ENCODE peak calls at places on chromosomes 2 and 18, in six cellular contexts. B is globus pallidus; S is ACHN; L is stimulated activated CD4-positive, alpha-beta T cell treated with anti-CD3 and anti-CD28 coated beads, Interleukin-1b, Interleukin-23, amount 100 ng/mL, for 24 hours; I is neural progenitor cell; U is MV-4-11. M is an unnamed sample.

GRCh38 chr2:1553671-1554295 is 140.5 kb downstream of the TPO start:
- DNase-seq in S (peak), L (no peak), I (peak), B (no peak), U (no peak), M (no peak)

GRCh38 chr2:192035731-192036442 is 158.8 kb downstream of the TMEFF2 start:
- DNase-seq in I (no peak), L (no peak), B (no peak), S (no peak), U (no peak), M (no peak)

GRCh38 chr2:23624378-23624777 is 239.4 kb downstream of the KLHL29 start:
- DNase-seq in L (no peak), S (no peak), B (no peak), U (peak), I (peak), M (no peak)

GRCh38 chr18:26804474-26804873 is 61.0 kb downstream of the AQP4 start:
- DNase-seq in U (no peak), B (peak), I (peak), L (no peak), S (peak), M (no peak)

GRCh38 chr2:191811807-191812602 is 34.9 kb downstream of the CAVIN2 start:
- DNase-seq in L (peak), U (peak), S (peak), B (peak), I (peak), M (peak)

GRCh38 chr2:144950874-144951560 is 431.1 kb upstream of the ZEB2 start:
- DNase-seq in L (no peak), U (no peak), I (no peak), B (no peak), S (no peak), M (no peak)

GRCh38 chr2:148888003-148888501 is 13.0 kb downstream of the KIF5C start:
- DNase-seq in I (peak), S (no peak), U (no peak), L (no peak), B (no peak), M (no peak)

GRCh38 chr2:69032336-69032735 is 19.4 kb downstream of the ANTXR1 start:
- DNase-seq in L (no peak), S (no peak), U (no peak), I (no peak), B (no peak), M (no peak)

GRCh38 chr2:67217398-67217797 is 179.7 kb upstream of the ETAA1 start:
- DNase-seq in S (no peak), B (no peak), I (no peak), U (no peak), L (no peak), M (no peak)

GRCh38 chr2:232476791-232477190 is 10.8 kb downstream of the ECEL1 start:
- DNase-seq in U (no peak), S (no peak), B (no peak), L (no peak), I (no peak), M (no peak)